ENCODE peak calls at places on chromosomes 3 and 15, in five cellular contexts. L, C, D, G and A are unnamed samples.

GRCh38 chr3:177679568-177680441 is 482.5 kb upstream of the TBL1XR1 start:
- DNase-seq in G (no peak), C (no peak), D (no peak), L (no peak), A (no peak)

GRCh38 chr3:195165790-195166189 is 105.2 kb downstream of the XXYLT1 start:
- DNase-seq in G (no peak), C (no peak), L (no peak), D (no peak), A (no peak)

GRCh38 chr15:91541286-91541685 is 312.2 kb upstream of the SLCO3A1 start:
- DNase-seq in G (no peak), D (no peak), C (no peak), L (no peak), A (no peak)

GRCh38 chr3:144067059-144067458 is 95.4 kb downstream of the DIPK2A start:
- DNase-seq in G (no peak), D (no peak), L (no peak), C (no peak), A (no peak)

GRCh38 chr3:79286882-79287281 is 480.9 kb downstream of the ROBO1 start:
- DNase-seq in L (no peak), G (no peak), D (no peak), C (no peak), A (no peak)

GRCh38 chr3:159486580-159486979 is 502.1 kb upstream of the IL12A start:
- DNase-seq in D (peak), C (no peak), L (no peak), G (no peak), A (peak)

GRCh38 chr3:178384302-178384939 is 151.8 kb upstream of the KCNMB2 start:
- DNase-seq in L (no peak), C (no peak), G (no peak), D (no peak), A (no peak)

GRCh38 chr3:98690876-98691275 is 72.3 kb upstream of the ST3GAL6 start:
- DNase-seq in L (no peak), D (no peak), G (no peak), C (no peak), A (no peak)

GRCh38 chr15:56950979-56951378 is 32.5 kb downstream of the TCF12 start:
- DNase-seq in L (no peak), D (no peak), C (peak), G (no peak), A (no peak)

GRCh38 chr3:50673937-50674336 is 790 bp upstream of the DOCK3 start:
- DNase-seq in G (no peak), C (no peak), D (no peak), L (no peak), A (no peak)

GRCh38 chr15:28896944-28897343 is 11.2 kb downstream of the APBA2 start:
- DNase-seq in C (no peak), D (no peak), L (no peak), G (no peak), A (no peak)